ENCODE peak calls at places on chromosomes 5 and 9, in seven cellular contexts. One of them, this sample, is unnamed.

GRCh38 chr5:107199756-107200155 is 471.0 kb downstream of the EFNA5 start:
- DNase-seq in H54: no peak
- DNase-seq in H9: no peak
- DNase-seq in activated naive CD8-positive, alpha-beta T cell treated with anti-CD3 and anti-CD28 coated beads, Interleukin-2, amount 50 U/mL, for 24 hours: no peak
- DNase-seq in lower lobe of right lung: no peak
- DNase-seq in mesenchymal stem cell: no peak
- DNase-seq in HuH-7.5: no peak
- DNase-seq in this sample: no peak

GRCh38 chr5:116013207-116013777 is 19.0 kb upstream of the ARL14EPL start:
- DNase-seq in H9: no peak
- DNase-seq in HuH-7.5: no peak
- DNase-seq in mesenchymal stem cell: no peak
- DNase-seq in H54: no peak
- DNase-seq in lower lobe of right lung: no peak
- DNase-seq in activated naive CD8-positive, alpha-beta T cell treated with anti-CD3 and anti-CD28 coated beads, Interleukin-2, amount 50 U/mL, for 24 hours: no peak
- DNase-seq in this sample: no peak

GRCh38 chr5:150304481-150305081 is 1.9 kb upstream of the ARSI start:
- DNase-seq in activated naive CD8-positive, alpha-beta T cell treated with anti-CD3 and anti-CD28 coated beads, Interleukin-2, amount 50 U/mL, for 24 hours: no peak
- DNase-seq in lower lobe of right lung: no peak
- DNase-seq in H54: no peak
- DNase-seq in H9: no peak
- DNase-seq in HuH-7.5: no peak
- DNase-seq in mesenchymal stem cell: no peak
- DNase-seq in this sample: no peak

GRCh38 chr5:101678494-101679193 is 617.4 kb downstream of the SLCO4C1 start:
- DNase-seq in mesenchymal stem cell: peak; percentile 65
- DNase-seq in lower lobe of right lung: peak; percentile 41
- DNase-seq in activated naive CD8-positive, alpha-beta T cell treated with anti-CD3 and anti-CD28 coated beads, Interleukin-2, amount 50 U/mL, for 24 hours: peak; percentile 46
- DNase-seq in H9: peak; percentile 78
- DNase-seq in HuH-7.5: peak; percentile 7
- DNase-seq in H54: peak; percentile 22
- DNase-seq in this sample: peak; percentile 21

GRCh38 chr9:133987946-133988665 is 4.0 kb downstream of the VAV2 start:
- DNase-seq in H54: no peak
- DNase-seq in H9: no peak
- DNase-seq in mesenchymal stem cell: no peak
- DNase-seq in lower lobe of right lung: no peak
- DNase-seq in HuH-7.5: no peak
- DNase-seq in activated naive CD8-positive, alpha-beta T cell treated with anti-CD3 and anti-CD28 coated beads, Interleukin-2, amount 50 U/mL, for 24 hours: no peak
- DNase-seq in this sample: no peak

GRCh38 chr9:34572092-34572491 is 17.4 kb downstream of the CNTFR start:
- DNase-seq in H9: no peak
- DNase-seq in lower lobe of right lung: no peak
- DNase-seq in H54: no peak
- DNase-seq in HuH-7.5: peak; percentile 58
- DNase-seq in mesenchymal stem cell: no peak
- DNase-seq in activated naive CD8-positive, alpha-beta T cell treated with anti-CD3 and anti-CD28 coated beads, Interleukin-2, amount 50 U/mL, for 24 hours: no peak
- DNase-seq in this sample: peak; percentile 86

GRCh38 chr5:1103505-1104326 is 8.1 kb downstream of the SLC12A7 start:
- DNase-seq in activated naive CD8-positive, alpha-beta T cell treated with anti-CD3 and anti-CD28 coated beads, Interleukin-2, amount 50 U/mL, for 24 hours: no peak
- DNase-seq in H54: no peak
- DNase-seq in mesenchymal stem cell: no peak
- DNase-seq in lower lobe of right lung: peak; percentile 81
- DNase-seq in HuH-7.5: no peak
- DNase-seq in H9: no peak
- DNase-seq in this sample: peak; percentile 96

GRCh38 chr5:135729582-135729879 is 104.9 kb upstream of the SLC25A48 start:
- DNase-seq in activated naive CD8-positive, alpha-beta T cell treated with anti-CD3 and anti-CD28 coated beads, Interleukin-2, amount 50 U/mL, for 24 hours: no peak
- DNase-seq in H54: no peak
- DNase-seq in mesenchymal stem cell: no peak
- DNase-seq in lower lobe of right lung: no peak
- DNase-seq in HuH-7.5: no peak
- DNase-seq in H9: no peak
- DNase-seq in this sample: no peak

GRCh38 chr5:180438785-180439780 is 55.1 kb upstream of the CNOT6 start:
- DNase-seq in activated naive CD8-positive, alpha-beta T cell treated with anti-CD3 and anti-CD28 coated beads, Interleukin-2, amount 50 U/mL, for 24 hours: no peak
- DNase-seq in lower lobe of right lung: no peak
- DNase-seq in HuH-7.5: no peak
- DNase-seq in H54: no peak
- DNase-seq in H9: no peak
- DNase-seq in mesenchymal stem cell: no peak
- DNase-seq in this sample: no peak

GRCh38 chr5:1462358-1462757 is 17.1 kb upstream of the SLC6A3 start:
- DNase-seq in lower lobe of right lung: no peak
- DNase-seq in activated naive CD8-positive, alpha-beta T cell treated with anti-CD3 and anti-CD28 coated beads, Interleukin-2, amount 50 U/mL, for 24 hours: no peak
- DNase-seq in H9: no peak
- DNase-seq in H54: no peak
- DNase-seq in mesenchymal stem cell: no peak
- DNase-seq in HuH-7.5: no peak
- DNase-seq in this sample: no peak